ENCODE peak calls at places on chromosomes 12 and 14, in eight cellular contexts. One of them, this sample, is unnamed.

GRCh38 chr12:113088037-113088436 is 31.5 kb downstream of the DTX1 start:
- DNase-seq in AG10803: no peak
- DNase-seq in GM12865: no peak
- DNase-seq in AG04450: no peak
- DNase-seq in adipocyte: no peak
- DNase-seq in A549: no peak
- DNase-seq in heart left ventricle: no peak
- DNase-seq in fibroblast of lung: no peak
- DNase-seq in this sample: no peak

GRCh38 chr12:52279683-52280318 is 5.4 kb downstream of the KRT86 start:
- DNase-seq in AG10803: peak
- DNase-seq in GM12865: no peak
- DNase-seq in AG04450: no peak
- DNase-seq in adipocyte: peak
- DNase-seq in A549: no peak
- DNase-seq in heart left ventricle: no peak
- DNase-seq in fibroblast of lung: no peak
- DNase-seq in this sample: no peak

GRCh38 chr12:110585231-110585799 is 2.2 kb upstream of the PPTC7 start:
- DNase-seq in AG10803: peak
- DNase-seq in GM12865: no peak
- DNase-seq in AG04450: no peak
- DNase-seq in adipocyte: peak
- DNase-seq in A549: no peak
- DNase-seq in heart left ventricle: no peak
- DNase-seq in fibroblast of lung: peak
- DNase-seq in this sample: no peak

GRCh38 chr14:101761881-101762529 is 496 bp downstream of the PPP2R5C start:
- DNase-seq in AG10803: no peak
- DNase-seq in GM12865: peak
- DNase-seq in AG04450: no peak
- DNase-seq in adipocyte: peak
- DNase-seq in A549: no peak
- DNase-seq in heart left ventricle: peak
- DNase-seq in fibroblast of lung: no peak
- DNase-seq in this sample: no peak

GRCh38 chr12:76480800-76481199 is 78.8 kb downstream of the OSBPL8 start:
- DNase-seq in AG10803: no peak
- DNase-seq in GM12865: no peak
- DNase-seq in AG04450: no peak
- DNase-seq in adipocyte: no peak
- DNase-seq in A549: no peak
- DNase-seq in heart left ventricle: no peak
- DNase-seq in fibroblast of lung: no peak
- DNase-seq in this sample: no peak

GRCh38 chr12:114248527-114248926 is 157.4 kb downstream of the TBX5 start:
- DNase-seq in AG10803: no peak
- DNase-seq in GM12865: no peak
- DNase-seq in AG04450: no peak
- DNase-seq in adipocyte: no peak
- DNase-seq in A549: no peak
- DNase-seq in heart left ventricle: no peak
- DNase-seq in fibroblast of lung: no peak
- DNase-seq in this sample: no peak

GRCh38 chr14:84272290-84272721 is 1257.6 kb upstream of the FLRT2 start:
- DNase-seq in AG10803: no peak
- DNase-seq in GM12865: no peak
- DNase-seq in AG04450: no peak
- DNase-seq in adipocyte: peak
- DNase-seq in A549: no peak
- DNase-seq in heart left ventricle: no peak
- DNase-seq in fibroblast of lung: peak
- DNase-seq in this sample: no peak

GRCh38 chr12:118397693-118398440 is 21.5 kb downstream of the SUDS3 start:
- DNase-seq in AG10803: no peak
- DNase-seq in GM12865: no peak
- DNase-seq in AG04450: no peak
- DNase-seq in adipocyte: no peak
- DNase-seq in A549: no peak
- DNase-seq in heart left ventricle: no peak
- DNase-seq in fibroblast of lung: no peak
- DNase-seq in this sample: no peak

GRCh38 chr12:53500119-53500775 is 836 bp upstream of the TARBP2 start:
- DNase-seq in AG10803: peak
- DNase-seq in GM12865: no peak
- DNase-seq in AG04450: no peak
- DNase-seq in adipocyte: peak
- DNase-seq in A549: peak
- DNase-seq in heart left ventricle: peak
- DNase-seq in fibroblast of lung: peak
- DNase-seq in this sample: no peak

GRCh38 chr12:51333536-51333935 is 9.6 kb upstream of the BIN2 start:
- DNase-seq in AG10803: no peak
- DNase-seq in GM12865: no peak
- DNase-seq in AG04450: no peak
- DNase-seq in adipocyte: no peak
- DNase-seq in A549: no peak
- DNase-seq in heart left ventricle: no peak
- DNase-seq in fibroblast of lung: no peak
- DNase-seq in this sample: no peak

GRCh38 chr14:77222546-77223225 is 41.1 kb downstream of the TMEM63C start:
- DNase-seq in AG10803: no peak
- DNase-seq in GM12865: no peak
- DNase-seq in AG04450: no peak
- DNase-seq in adipocyte: no peak
- DNase-seq in A549: no peak
- DNase-seq in heart left ventricle: no peak
- DNase-seq in fibroblast of lung: no peak
- DNase-seq in this sample: no peak

GRCh38 chr12:79124385-79124784 is 259.8 kb downstream of the SYT1 start:
- DNase-seq in AG10803: no peak
- DNase-seq in GM12865: no peak
- DNase-seq in AG04450: no peak
- DNase-seq in adipocyte: no peak
- DNase-seq in A549: no peak
- DNase-seq in heart left ventricle: no peak
- DNase-seq in fibroblast of lung: no peak
- DNase-seq in this sample: no peak

GRCh38 chr12:48995061-48995879 is 3.9 kb downstream of the DDN start:
- DNase-seq in AG10803: peak
- DNase-seq in GM12865: peak
- DNase-seq in AG04450: peak
- DNase-seq in adipocyte: peak
- DNase-seq in A549: peak
- DNase-seq in heart left ventricle: peak
- DNase-seq in fibroblast of lung: peak
- DNase-seq in this sample: no peak

GRCh38 chr14:98724734-98725133 is 547.3 kb downstream of the BCL11B start:
- DNase-seq in AG10803: no peak
- DNase-seq in GM12865: no peak
- DNase-seq in AG04450: no peak
- DNase-seq in adipocyte: no peak
- DNase-seq in A549: no peak
- DNase-seq in heart left ventricle: no peak
- DNase-seq in fibroblast of lung: no peak
- DNase-seq in this sample: no peak

GRCh38 chr12:32305163-32305562 is 94.2 kb upstream of the FGD4 start:
- DNase-seq in AG10803: peak
- DNase-seq in GM12865: peak
- DNase-seq in AG04450: no peak
- DNase-seq in adipocyte: peak
- DNase-seq in A549: peak
- DNase-seq in heart left ventricle: no peak
- DNase-seq in fibroblast of lung: peak
- DNase-seq in this sample: no peak

GRCh38 chr12:71164166-71164876 is 6.5 kb upstream of the TSPAN8 start:
- DNase-seq in AG10803: no peak
- DNase-seq in GM12865: no peak
- DNase-seq in AG04450: no peak
- DNase-seq in adipocyte: no peak
- DNase-seq in A549: no peak
- DNase-seq in heart left ventricle: no peak
- DNase-seq in fibroblast of lung: no peak
- DNase-seq in this sample: no peak

GRCh38 chr14:103123634-103124500 is 606 bp downstream of the TNFAIP2 start:
- DNase-seq in AG10803: peak
- DNase-seq in GM12865: no peak
- DNase-seq in AG04450: no peak
- DNase-seq in adipocyte: no peak
- DNase-seq in A549: peak
- DNase-seq in heart left ventricle: peak
- DNase-seq in fibroblast of lung: no peak
- DNase-seq in this sample: no peak

GRCh38 chr12:5433081-5433839 is 1.4 kb downstream of the NTF3 start:
- DNase-seq in AG10803: peak
- DNase-seq in GM12865: no peak
- DNase-seq in AG04450: no peak
- DNase-seq in adipocyte: peak
- DNase-seq in A549: no peak
- DNase-seq in heart left ventricle: no peak
- DNase-seq in fibroblast of lung: no peak
- DNase-seq in this sample: no peak
- H3K4me3 ChIP-seq in AG10803: peak
- H3K4me3 ChIP-seq in GM12865: no peak
- H3K4me3 ChIP-seq in AG04450: peak
- H3K4me3 ChIP-seq in adipocyte: peak
- H3K4me3 ChIP-seq in A549: no peak
- H3K4me3 ChIP-seq in heart left ventricle: peak
- H3K4me3 ChIP-seq in fibroblast of lung: peak
- H3K4me3 ChIP-seq in this sample: peak

GRCh38 chr14:21101802-21102413 is 1.0 kb downstream of the TMEM253 start:
- DNase-seq in AG10803: no peak
- DNase-seq in GM12865: no peak
- DNase-seq in AG04450: no peak
- DNase-seq in adipocyte: no peak
- DNase-seq in A549: no peak
- DNase-seq in heart left ventricle: no peak
- DNase-seq in fibroblast of lung: no peak
- DNase-seq in this sample: no peak
- H3K4me3 ChIP-seq in AG10803: no peak
- H3K4me3 ChIP-seq in GM12865: no peak
- H3K4me3 ChIP-seq in AG04450: no peak
- H3K4me3 ChIP-seq in adipocyte: no peak
- H3K4me3 ChIP-seq in A549: no peak
- H3K4me3 ChIP-seq in heart left ventricle: no peak
- H3K4me3 ChIP-seq in fibroblast of lung: no peak
- H3K4me3 ChIP-seq in this sample: no peak

GRCh38 chr14:67358914-67359313 is 690 bp downstream of the ATP6V1D start:
- DNase-seq in AG10803: no peak
- DNase-seq in GM12865: peak
- DNase-seq in AG04450: no peak
- DNase-seq in adipocyte: peak
- DNase-seq in A549: no peak
- DNase-seq in heart left ventricle: no peak
- DNase-seq in fibroblast of lung: no peak
- DNase-seq in this sample: no peak

GRCh38 chr14:67359319-67359774 is 257 bp downstream of the ATP6V1D start:
- DNase-seq in AG10803: peak
- DNase-seq in GM12865: no peak
- DNase-seq in AG04450: peak
- DNase-seq in adipocyte: peak
- DNase-seq in A549: no peak
- DNase-seq in heart left ventricle: peak
- DNase-seq in fibroblast of lung: peak
- DNase-seq in this sample: no peak

GRCh38 chr14:67359775-67360468 is at the start of the genes ATP6V1D and EIF2S1:
- DNase-seq in AG10803: peak
- DNase-seq in GM12865: peak
- DNase-seq in AG04450: peak
- DNase-seq in adipocyte: peak
- DNase-seq in A549: peak
- DNase-seq in heart left ventricle: peak
- DNase-seq in fibroblast of lung: peak
- DNase-seq in this sample: peak

GRCh38 chr14:67360469-67361206 is 510 bp downstream of the EIF2S1 start:
- DNase-seq in AG10803: no peak
- DNase-seq in GM12865: no peak
- DNase-seq in AG04450: no peak
- DNase-seq in adipocyte: no peak
- DNase-seq in A549: no peak
- DNase-seq in heart left ventricle: no peak
- DNase-seq in fibroblast of lung: no peak
- DNase-seq in this sample: no peak

DNA sequence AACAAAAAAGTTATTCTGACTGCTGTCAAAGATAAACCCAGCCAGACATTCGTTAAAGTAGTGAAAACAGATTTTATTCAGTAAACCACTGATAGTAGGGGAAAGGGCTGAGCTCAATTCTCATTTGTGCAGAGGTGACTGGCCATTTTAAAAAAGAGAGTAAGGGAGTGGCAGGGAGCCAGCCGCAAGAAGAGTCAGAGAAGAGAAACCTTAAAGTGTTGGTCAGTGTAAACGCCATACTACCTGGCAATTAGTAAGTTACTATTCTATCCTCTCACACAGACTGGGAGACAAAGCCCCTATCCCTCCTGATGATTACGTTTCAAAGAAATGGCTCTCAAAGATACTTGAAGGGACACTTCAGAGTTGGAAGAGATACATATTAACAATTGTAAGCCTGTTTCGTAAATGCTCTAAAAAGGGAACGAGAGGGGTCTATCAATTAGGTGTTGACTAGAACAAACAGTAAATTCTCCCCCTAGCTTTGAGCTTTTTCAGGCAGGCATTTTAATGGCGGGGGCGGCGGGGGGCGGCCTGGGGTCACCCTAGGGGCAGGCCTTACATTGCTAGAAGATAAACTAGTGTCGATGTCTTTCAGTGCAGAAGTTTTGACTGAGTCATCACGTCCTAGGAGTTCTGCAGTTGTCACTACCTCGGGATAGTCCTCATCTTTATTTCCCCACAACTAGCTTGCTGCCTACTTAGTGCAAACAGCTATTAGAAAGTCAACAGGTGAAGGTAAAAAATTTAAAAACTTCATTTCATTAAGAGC is 1.8 kb downstream of the ATP6V1D start:
- DNase-seq in AG10803: peak
- DNase-seq in GM12865: peak
- DNase-seq in AG04450: no peak
- DNase-seq in adipocyte: no peak
- DNase-seq in A549: no peak
- DNase-seq in heart left ventricle: no peak
- DNase-seq in fibroblast of lung: no peak
- DNase-seq in this sample: no peak
- H3K4me3 ChIP-seq in AG10803: peak
- H3K4me3 ChIP-seq in GM12865: peak
- H3K4me3 ChIP-seq in AG04450: peak
- H3K4me3 ChIP-seq in adipocyte: peak
- H3K4me3 ChIP-seq in A549: no peak
- H3K4me3 ChIP-seq in heart left ventricle: no peak
- H3K4me3 ChIP-seq in fibroblast of lung: peak
- H3K4me3 ChIP-seq in this sample: peak

DNA sequence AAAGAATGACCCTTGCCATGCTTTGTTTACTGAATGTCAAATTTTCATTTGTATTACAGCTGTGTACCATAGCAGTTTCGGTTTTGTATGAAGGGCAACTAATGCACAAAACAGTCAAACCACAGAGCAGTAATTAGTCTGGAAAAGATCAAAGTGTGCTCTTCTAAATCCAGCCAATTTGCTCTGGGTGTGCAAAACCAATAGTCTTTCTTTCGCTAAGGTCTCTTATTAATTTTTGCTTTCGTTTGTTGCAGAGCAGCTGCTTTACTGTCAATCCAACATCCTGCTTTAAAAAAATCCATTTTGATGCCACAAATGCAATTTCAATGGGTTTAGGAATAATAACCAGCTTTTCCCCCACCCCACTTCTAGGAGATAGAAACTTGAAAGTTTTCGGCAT is 114.2 kb downstream of the BRMS1L start:
- DNase-seq in AG10803: no peak
- DNase-seq in GM12865: peak
- DNase-seq in AG04450: no peak
- DNase-seq in adipocyte: peak
- DNase-seq in A549: no peak
- DNase-seq in heart left ventricle: no peak
- DNase-seq in fibroblast of lung: peak
- DNase-seq in this sample: no peak
- H3K4me3 ChIP-seq in AG10803: peak
- H3K4me3 ChIP-seq in GM12865: peak
- H3K4me3 ChIP-seq in AG04450: peak
- H3K4me3 ChIP-seq in adipocyte: no peak
- H3K4me3 ChIP-seq in A549: no peak
- H3K4me3 ChIP-seq in heart left ventricle: no peak
- H3K4me3 ChIP-seq in fibroblast of lung: no peak
- H3K4me3 ChIP-seq in this sample: peak